ENCODE peak calls at places on chromosomes 12 and 14, in seven cellular contexts. L is mammary epithelial cell, J is adipocyte, U is ovary, N is heart left ventricle, T is cardiac muscle cell, S is thoracic aorta. Y is an unnamed sample.

GRCh38 chr14:67417633-67418032 is 5.7 kb upstream of the PLEK2 start:
- DNase-seq in S (no peak), J (peak; percentile 18), U (no peak), N (no peak), T (no peak), L (no peak), Y (no peak)

GRCh38 chr12:94697631-94698030 is 47.3 kb upstream of the TMCC3 start:
- DNase-seq in U (no peak), T (no peak), N (no peak), L (no peak), S (no peak), J (no peak), Y (no peak)

GRCh38 chr14:49659526-49660455 is 24.7 kb upstream of the DNAAF2 start:
- DNase-seq in L (peak; percentile 30), J (no peak), U (no peak), S (no peak), T (no peak), N (no peak), Y (no peak)

GRCh38 chr12:2299207-2299606 is 246.4 kb downstream of the CACNA1C start:
- DNase-seq in U (no peak), N (no peak), T (no peak), J (no peak), S (no peak), L (no peak), Y (no peak)

GRCh38 chr12:76341436-76342030 is 6.7 kb downstream of the BBS10 start:
- DNase-seq in J (peak; percentile 21), U (no peak), L (peak; percentile 68), T (no peak), N (no peak), S (no peak), Y (no peak)

GRCh38 chr12:65937181-65937641 is 112.9 kb downstream of the HMGA2 start:
- DNase-seq in L (no peak), N (no peak), S (no peak), T (no peak), J (no peak), U (no peak), Y (no peak)

GRCh38 chr12:110104188-110104969 is 19.8 kb upstream of the IFT81 start:
- DNase-seq in L (no peak), N (no peak), J (peak; percentile 76), U (no peak), T (no peak), S (no peak), Y (no peak)

GRCh38 chr12:49331360-49332222 is 5.4 kb downstream of the C1QL4 start:
- DNase-seq in S (no peak), U (peak; percentile 64), L (peak; percentile 37), J (peak; percentile 87), N (peak; percentile 76), T (peak; percentile 81), Y (peak; percentile 64)

GRCh38 chr12:111297703-111298426 is 71.0 kb downstream of the PHETA1 start:
- DNase-seq in U (no peak), J (no peak), T (no peak), S (no peak), L (no peak), N (no peak), Y (no peak)

GRCh38 chr12:92064420-92064819 is 81.2 kb downstream of the BTG1 start:
- DNase-seq in U (no peak), T (peak; percentile 58), J (no peak), S (no peak), L (no peak), N (no peak), Y (peak; percentile 46)

GRCh38 chr14:22159049-22159448 is 430.0 kb downstream of the DAD1 start:
- DNase-seq in U (no peak), S (no peak), J (no peak), T (no peak), N (no peak), L (peak; percentile 91), Y (no peak)

GRCh38 chr12:3363608-3364007 is 127.4 kb upstream of the PRMT8 start:
- DNase-seq in S (no peak), U (no peak), T (no peak), J (no peak), L (no peak), N (no peak), Y (no peak)

GRCh38 chr12:4045433-4045760 is 172.2 kb upstream of the PARP11 start:
- DNase-seq in L (no peak), U (no peak), N (no peak), S (no peak), T (no peak), J (no peak), Y (no peak)

GRCh38 chr14:102805454-102805891 is 28.2 kb downstream of the TRAF3 start:
- DNase-seq in S (no peak), U (no peak), T (no peak), L (peak; percentile 28), J (peak; percentile 58), N (no peak), Y (no peak)

GRCh38 chr12:97404549-97404948 is 58.1 kb upstream of the RMST start:
- DNase-seq in L (peak; percentile 14), T (peak; percentile 66), S (no peak), N (no peak), U (no peak), J (peak; percentile 32), Y (no peak)

GRCh38 chr14:44316647-44317432 is 190.2 kb downstream of the FSCB start:
- DNase-seq in L (peak; percentile 96), S (no peak), N (no peak), T (no peak), U (no peak), J (peak; percentile 20), Y (no peak)

GRCh38 chr14:103064978-103065377 is 7.6 kb upstream of the CDC42BPB start:
- DNase-seq in L (no peak), U (no peak), N (no peak), T (no peak), J (no peak), S (no peak), Y (no peak)

GRCh38 chr12:79634957-79635471 is 55.8 kb downstream of the PAWR start:
- DNase-seq in S (no peak), J (peak; percentile 53), L (peak; percentile 81), N (no peak), T (no peak), U (no peak), Y (no peak)

GRCh38 chr12:74602881-74603523 is 65.4 kb downstream of the ATXN7L3B start:
- DNase-seq in U (no peak), J (no peak), N (no peak), T (no peak), S (no peak), L (peak; percentile 50), Y (no peak)

GRCh38 chr12:72274926-72275325 is 2.8 kb downstream of the TRHDE start:
- DNase-seq in L (no peak), U (peak; percentile 7), T (no peak), N (no peak), J (peak; percentile 95), S (no peak), Y (no peak)

GRCh38 chr12:75389061-75389460 is 1.8 kb upstream of the GLIPR1L2 start:
- DNase-seq in N (no peak), L (peak; percentile 62), J (peak; percentile 85), U (no peak), T (no peak), S (no peak), Y (no peak)

GRCh38 chr12:116606397-116606796 is 47.2 kb downstream of the MAP1LC3B2 start:
- DNase-seq in U (no peak), S (no peak), L (no peak), N (no peak), T (no peak), J (no peak), Y (no peak)

GRCh38 chr12:109291531-109292341 is 17.3 kb downstream of the FOXN4 start:
- DNase-seq in N (peak; percentile 70), T (peak; percentile 89), J (peak; percentile 31), L (no peak), S (no peak), U (no peak), Y (no peak)

GRCh38 chr14:31770271-31770670 is 209.1 kb downstream of the NUBPL start:
- DNase-seq in U (no peak), T (no peak), L (peak; percentile 20), S (peak; percentile 4), N (no peak), J (no peak), Y (no peak)
- H3K4me1 ChIP-seq in U (no peaks in the 10 kb centered on the region), T (no peaks in the 10 kb centered on the region), L (no peaks in the 10 kb centered on the region), S (no peaks in the 10 kb centered on the region), N (peaks cover 6% of the 10 kb centered on the region), J (peaks cover 11% of the 10 kb centered on the region), Y (no peaks in the 10 kb centered on the region)

GRCh38 chr12:105219261-105220018 is 16.5 kb downstream of the APPL2 start:
- DNase-seq in S (no peak), J (no peak), T (no peak), U (no peak), L (no peak), N (no peak), Y (no peak)

GRCh38 chr12:105220150-105220928 is 15.6 kb downstream of the APPL2 start:
- DNase-seq in N (no peak), J (no peak), S (no peak), T (no peak), U (no peak), L (no peak), Y (no peak)

GRCh38 chr12:105222326-105222655 is 13.7 kb downstream of the APPL2 start:
- DNase-seq in S (no peak), U (no peak), J (no peak), L (no peak), T (no peak), N (no peak), Y (no peak)

GRCh38 chr12:105221588-105222325 is 14.2 kb downstream of the APPL2 start:
- DNase-seq in T (no peak), N (no peak), L (no peak), U (no peak), S (no peak), J (no peak), Y (no peak)

DNA sequence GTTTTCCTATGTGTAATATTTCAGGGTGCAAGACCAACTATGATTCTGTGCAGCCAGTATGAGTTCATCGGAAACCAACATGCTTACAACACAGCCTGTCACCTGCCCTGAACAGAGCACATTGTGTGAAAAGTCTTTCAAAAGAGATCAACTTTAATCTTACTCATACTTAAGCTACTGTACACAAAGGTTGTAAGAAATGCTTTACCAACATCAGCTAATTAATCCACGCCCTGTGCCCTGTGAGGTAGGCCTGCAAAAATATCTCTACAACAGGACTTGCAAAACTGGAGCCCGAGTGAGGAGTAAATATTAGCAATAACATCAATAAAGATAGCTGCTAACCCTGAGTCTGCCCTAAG is 15.1 kb downstream of the APPL2 start:
- DNase-seq in L (no peak), N (no peak), S (no peak), T (no peak), U (no peak), J (no peak), Y (no peak)
- H3K4me1 ChIP-seq in L (no peaks in the 10 kb centered on the region), N (peaks cover 83% of the 10 kb centered on the region), S (peaks cover 63% of the 10 kb centered on the region), T (peaks cover 19% of the 10 kb centered on the region), U (peaks cover 13% of the 10 kb centered on the region), J (peaks cover 84% of the 10 kb centered on the region), Y (peaks cover 13% of the 10 kb centered on the region)

DNA sequence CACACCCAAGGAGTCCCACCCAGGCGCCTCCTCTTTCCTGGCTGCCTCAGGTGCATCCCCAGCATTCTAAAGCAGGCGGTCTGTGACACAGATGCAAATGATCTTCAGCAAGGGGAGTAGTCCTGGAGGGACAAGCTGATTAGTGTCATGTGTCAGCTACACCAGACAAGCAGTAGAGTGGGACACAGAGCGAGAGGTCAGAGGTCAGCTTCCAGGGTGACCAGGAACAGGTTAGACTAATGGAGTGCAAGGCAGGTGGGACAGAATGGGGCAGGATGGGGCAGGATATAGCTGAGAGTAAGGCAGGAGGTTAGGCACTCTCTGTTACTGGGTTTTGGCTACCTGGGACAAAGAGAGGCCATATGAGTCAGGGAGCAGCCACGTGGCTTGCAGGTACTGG is 534.0 kb downstream of the FUT8 start:
- DNase-seq in L (no peak), U (no peak), T (no peak), N (no peak), S (no peak), J (no peak), Y (no peak)
- H3K4me1 ChIP-seq in L (peaks cover 10% of the 10 kb centered on the region), U (no peaks in the 10 kb centered on the region), T (no peaks in the 10 kb centered on the region), N (peaks cover 4% of the 10 kb centered on the region), S (no peaks in the 10 kb centered on the region), J (no peaks in the 10 kb centered on the region), Y (no peaks in the 10 kb centered on the region)

GRCh38 chr12:57210461-57210860 is 6.1 kb upstream of the NXPH4 start:
- DNase-seq in U (no peak), N (no peak), L (no peak), T (no peak), S (no peak), J (no peak), Y (no peak)
- H3K4me1 ChIP-seq in U (no peaks in the 10 kb centered on the region), N (peaks cover 36% of the 10 kb centered on the region), L (no peaks in the 10 kb centered on the region), T (no peaks in the 10 kb centered on the region), S (peaks cover 48% of the 10 kb centered on the region), J (peaks cover 25% of the 10 kb centered on the region), Y (no peaks in the 10 kb centered on the region)

Y was measured in pancreas.